ENCODE peak calls at places on chromosomes 1 and 21, in ten cellular contexts. U is heart right ventricle, X is small intestine, K is Panc1, N is esophagus squamous epithelium, V is heart left ventricle, Q is fibroblast of lung, I is upper lobe of right lung, P is cardiac muscle cell, Y is OCI-LY7. C is an unnamed sample.

GRCh38 chr1:151841141-151841540 is 1.5 kb upstream of the C2CD4D start:
- DNase-seq in U (no peak), X (no peak), K (no peak), N (no peak), V (no peak), Q (peak; percentile 42), I (no peak), P (no peak), Y (no peak), C (peak; percentile 80)

GRCh38 chr1:214637722-214638473 is 34.9 kb downstream of the CENPF start:
- DNase-seq in U (no peak), X (peak; percentile 41), K (no peak), N (no peak), V (no peak), Q (peak; percentile 75), I (no peak), P (peak; percentile 77), Y (peak; percentile 42), C (peak; percentile 20)

GRCh38 chr1:77313491-77313890 is 31.7 kb downstream of the AK5 start:
- DNase-seq in U (no peak), X (peak; percentile 15), K (no peak), N (no peak), V (no peak), Q (peak; percentile 39), I (no peak), P (peak; percentile 49), Y (peak; percentile 36), C (no peak)

GRCh38 chr1:71049951-71050598 is 2.5 kb upstream of the PTGER3 start:
- DNase-seq in U (peak; percentile 40), X (peak; percentile 60), K (peak; percentile 60), N (no peak), V (no peak), Q (peak; percentile 77), I (no peak), P (peak; percentile 84), Y (peak; percentile 68), C (no peak)

GRCh38 chr1:159845751-159846531 is 16.5 kb downstream of the VSIG8 start:
- DNase-seq in U (no peak), X (peak; percentile 84), K (no peak), N (no peak), V (no peak), Q (no peak), I (no peak), P (no peak), Y (no peak), C (no peak)

GRCh38 chr21:33403128-33403785 is at the start of gene IFNGR2:
- DNase-seq in U (peak; percentile 43), X (no peak), K (no peak), N (no peak), V (peak; percentile 72), Q (no peak), I (peak; percentile 85), P (peak; percentile 56), Y (peak; percentile 68), C (peak; percentile 49)

GRCh38 chr1:29504266-29504665 is 267.9 kb downstream of the PTPRU start:
- DNase-seq in U (no peak), X (no peak), K (no peak), N (no peak), V (no peak), Q (no peak), I (no peak), P (no peak), Y (no peak), C (peak; percentile 59)

GRCh38 chr1:245131026-245131393 is 23.8 kb upstream of the KIF26B start:
- DNase-seq in U (no peak), X (no peak), K (no peak), N (no peak), V (no peak), Q (no peak), I (peak; percentile 21), P (no peak), Y (no peak), C (no peak)

GRCh38 chr1:107879927-107880326 is 85.1 kb downstream of the VAV3 start:
- DNase-seq in U (no peak), X (no peak), K (no peak), N (no peak), V (no peak), Q (no peak), I (no peak), P (peak; percentile 42), Y (no peak), C (peak; percentile 11)

GRCh38 chr21:38439957-38440356 is 58.3 kb downstream of the ERG start:
- DNase-seq in U (no peak), X (no peak), K (no peak), N (no peak), V (no peak), Q (no peak), I (peak; percentile 62), P (no peak), Y (no peak), C (no peak)

GRCh38 chr1:230176871-230177411 is 109.9 kb downstream of the GALNT2 start:
- DNase-seq in U (peak; percentile 86), X (no peak), K (no peak), N (no peak), V (peak; percentile 87), Q (peak; percentile 59), I (no peak), P (peak; percentile 88), Y (no peak), C (peak; percentile 90)

GRCh38 chr1:167060141-167061072 is 29.8 kb downstream of the GPA33 start:
- DNase-seq in U (no peak), X (no peak), K (no peak), N (no peak), V (no peak), Q (no peak), I (no peak), P (no peak), Y (peak; percentile 35), C (no peak)

GRCh38 chr1:224264321-224264720 is 65.7 kb downstream of the NVL start:
- DNase-seq in U (no peak), X (no peak), K (no peak), N (no peak), V (no peak), Q (no peak), I (no peak), P (no peak), Y (no peak), C (no peak)

GRCh38 chr1:236724521-236724920 is 38.2 kb downstream of the ACTN2 start:
- DNase-seq in U (no peak), X (no peak), K (no peak), N (no peak), V (no peak), Q (no peak), I (no peak), P (no peak), Y (no peak), C (no peak)

GRCh38 chr1:163315773-163316374 is 5.9 kb upstream of the NUF2 start:
- DNase-seq in U (peak; percentile 25), X (peak; percentile 35), K (no peak), N (no peak), V (no peak), Q (peak; percentile 74), I (no peak), P (peak; percentile 74), Y (peak; percentile 62), C (no peak)

DNA sequence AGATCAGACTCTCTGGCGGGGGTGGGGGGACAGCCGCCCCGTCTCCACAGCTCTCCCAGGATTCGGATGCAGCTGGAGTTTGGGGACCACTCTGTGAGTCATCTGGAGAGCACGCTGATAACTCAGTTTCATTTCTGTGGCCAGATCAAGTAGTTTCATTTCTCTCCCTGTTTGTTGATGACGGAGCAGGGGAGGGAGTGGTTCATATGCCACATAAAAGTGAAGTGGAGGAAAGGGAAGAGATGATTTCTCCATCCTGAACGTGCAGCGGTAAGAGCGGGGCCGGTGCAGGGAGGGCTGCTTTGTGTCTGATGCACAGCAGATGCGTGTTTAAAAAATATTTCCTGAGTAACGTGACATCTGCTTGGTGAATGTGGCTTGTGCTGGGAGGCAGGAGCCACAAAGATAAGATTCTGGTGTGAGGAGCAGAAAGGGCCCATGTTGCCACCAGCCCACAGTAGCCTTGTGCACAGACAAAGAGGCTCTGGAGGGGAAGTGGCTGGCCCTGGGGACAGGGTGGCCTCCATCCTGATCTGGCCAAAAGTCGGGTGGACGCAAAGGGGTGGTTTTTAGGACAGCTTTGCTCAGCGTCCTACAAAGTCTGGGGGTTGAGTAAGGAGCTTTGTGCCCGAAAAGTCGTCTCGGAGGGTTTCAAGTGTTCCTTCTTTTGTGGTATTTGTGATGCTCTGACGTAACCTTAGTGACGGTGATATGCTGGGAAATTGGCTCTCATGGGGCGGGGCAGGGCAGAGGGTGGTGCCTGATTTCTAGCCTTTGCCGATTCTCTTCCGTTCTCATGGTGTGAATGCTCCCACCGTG is at the start of gene MX2:
- DNase-seq in U (peak; percentile 85), X (peak; percentile 90), K (no peak), N (peak; percentile 19), V (peak; percentile 80), Q (peak; percentile 83), I (peak; percentile 80), P (peak; percentile 93), Y (peak; percentile 35), C (peak; percentile 30)
- H3K4me3 ChIP-seq in U (peak within 1 kb of the TSS; percentile 59), X (peak within 1 kb of the TSS; percentile 26), K (no peak within 1 kb of the TSS), N (peak within 1 kb of the TSS; percentile 44), V (peak within 1 kb of the TSS; percentile 66), Q (peak within 1 kb of the TSS; percentile 11), I (peak within 1 kb of the TSS; percentile 50), P (no peak within 1 kb of the TSS), Y (peak within 1 kb of the TSS; percentile 58), C (peak within 1 kb of the TSS; percentile 15)

GRCh38 chr21:41573902-41574690 is 66.1 kb upstream of the TMPRSS2 start:
- DNase-seq in U (no peak), X (peak; percentile 98), K (no peak), N (no peak), V (no peak), Q (no peak), I (no peak), P (no peak), Y (no peak), C (no peak)
- H3K9me3 ChIP-seq in U (no peaks in the 10 kb centered on the region), X (no peaks in the 10 kb centered on the region), K (peaks cover 17% of the 10 kb centered on the region), N (no peaks in the 10 kb centered on the region), V (peaks cover 50% of the 10 kb centered on the region), Q (no peaks in the 10 kb centered on the region), I (peaks cover 9% of the 10 kb centered on the region), P (peaks cover 4% of the 10 kb centered on the region), Y (peaks cover 19% of the 10 kb centered on the region), C (peaks cover 24% of the 10 kb centered on the region)

GRCh38 chr1:218498061-218498938 is 153.2 kb downstream of the TGFB2 start:
- DNase-seq in U (no peak), X (no peak), K (peak; percentile 75), N (no peak), V (no peak), Q (peak; percentile 31), I (no peak), P (no peak), Y (no peak), C (peak; percentile 57)
- H3K4me3 ChIP-seq in U (peak overlapping the region; percentile 35), X (no peak overlapping the region), K (peak overlapping the region; percentile 65), N (peak overlapping the region; percentile 26), V (peak overlapping the region; percentile 40), Q (peak overlapping the region; percentile 54), I (peak overlapping the region; percentile 44), P (no peak overlapping the region), Y (no peak overlapping the region), C (peak overlapping the region; percentile 28)

DNA sequence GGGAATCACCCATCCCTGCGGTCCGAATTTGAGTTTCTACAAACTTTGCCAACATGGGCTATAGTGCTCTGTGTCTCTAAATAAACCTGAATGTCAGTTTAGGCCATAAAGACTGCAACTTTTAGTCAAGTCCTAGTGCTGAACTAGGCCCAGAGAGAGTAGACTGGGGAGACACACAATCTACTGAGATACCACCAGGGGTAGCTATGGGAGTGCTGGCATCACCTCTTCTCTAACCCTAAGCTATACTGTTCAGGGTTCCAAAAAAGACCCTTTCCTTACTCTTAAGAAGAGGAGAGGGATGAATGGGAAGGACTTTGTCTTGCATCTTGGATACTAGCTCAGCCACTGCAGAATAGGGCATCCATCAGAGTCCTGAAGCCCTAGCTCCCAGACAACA is 866.7 kb upstream of the PRMT6 start:
- DNase-seq in U (no peak), X (no peak), K (no peak), N (no peak), V (no peak), Q (no peak), I (no peak), P (no peak), Y (no peak), C (no peak)
- H3K9me3 ChIP-seq in U (no peaks in the 10 kb centered on the region), X (no peaks in the 10 kb centered on the region), K (no peaks in the 10 kb centered on the region), N (no peaks in the 10 kb centered on the region), V (peaks cover 19% of the 10 kb centered on the region), Q (no peaks in the 10 kb centered on the region), I (no peaks in the 10 kb centered on the region), P (no peaks in the 10 kb centered on the region), Y (no peaks in the 10 kb centered on the region), C (no peaks in the 10 kb centered on the region)

C was measured in MG63.